ENCODE peak calls at places on chromosome X, in eight cellular contexts. One of them, this sample, is unnamed.

GRCh38 chrX:4560192-4560591 is 846.7 kb upstream of the PRKX start:
- DNase-seq in tibial nerve: no peak
- DNase-seq in ovary: no peak
- DNase-seq in GM12891: no peak
- DNase-seq in suprapubic skin: no peak
- DNase-seq in gastrocnemius medialis: no peak
- DNase-seq in NB4: no peak
- DNase-seq in upper lobe of left lung: no peak
- DNase-seq in this sample: no peak

GRCh38 chrX:41300758-41301437 is 33.1 kb upstream of the DDX3X start:
- DNase-seq in tibial nerve: peak
- DNase-seq in ovary: no peak
- DNase-seq in GM12891: no peak
- DNase-seq in suprapubic skin: no peak
- DNase-seq in gastrocnemius medialis: no peak
- DNase-seq in NB4: no peak
- DNase-seq in upper lobe of left lung: no peak
- DNase-seq in this sample: no peak

GRCh38 chrX:103918584-103919335 is 43.7 kb upstream of the TMSB15B start:
- DNase-seq in tibial nerve: peak
- DNase-seq in ovary: peak
- DNase-seq in GM12891: peak
- DNase-seq in suprapubic skin: peak
- DNase-seq in gastrocnemius medialis: peak
- DNase-seq in NB4: peak
- DNase-seq in upper lobe of left lung: peak
- DNase-seq in this sample: peak

GRCh38 chrX:107429090-107429489 is 20.4 kb upstream of the FRMPD3 start:
- DNase-seq in tibial nerve: no peak
- DNase-seq in ovary: no peak
- DNase-seq in GM12891: no peak
- DNase-seq in suprapubic skin: no peak
- DNase-seq in gastrocnemius medialis: no peak
- DNase-seq in NB4: peak
- DNase-seq in upper lobe of left lung: no peak
- DNase-seq in this sample: no peak

GRCh38 chrX:2550288-2551020 is 49.7 kb upstream of the DHRSX start:
- DNase-seq in tibial nerve: no peak
- DNase-seq in ovary: no peak
- DNase-seq in GM12891: no peak
- DNase-seq in suprapubic skin: no peak
- DNase-seq in gastrocnemius medialis: no peak
- DNase-seq in NB4: no peak
- DNase-seq in upper lobe of left lung: no peak
- DNase-seq in this sample: no peak

GRCh38 chrX:69109706-69110635 is 55.3 kb downstream of the PJA1 start:
- DNase-seq in tibial nerve: peak
- DNase-seq in ovary: no peak
- DNase-seq in GM12891: no peak
- DNase-seq in suprapubic skin: no peak
- DNase-seq in gastrocnemius medialis: peak
- DNase-seq in NB4: no peak
- DNase-seq in upper lobe of left lung: no peak
- DNase-seq in this sample: peak

GRCh38 chrX:8849462-8849861 is 48.3 kb upstream of the FAM9A start:
- DNase-seq in tibial nerve: no peak
- DNase-seq in ovary: no peak
- DNase-seq in GM12891: no peak
- DNase-seq in suprapubic skin: no peak
- DNase-seq in gastrocnemius medialis: no peak
- DNase-seq in NB4: no peak
- DNase-seq in upper lobe of left lung: no peak
- DNase-seq in this sample: no peak

GRCh38 chrX:136794080-136794479 is 13.3 kb upstream of the ARHGEF6 start:
- DNase-seq in tibial nerve: no peak
- DNase-seq in ovary: no peak
- DNase-seq in GM12891: no peak
- DNase-seq in suprapubic skin: no peak
- DNase-seq in gastrocnemius medialis: no peak
- DNase-seq in NB4: no peak
- DNase-seq in upper lobe of left lung: no peak
- DNase-seq in this sample: no peak

GRCh38 chrX:13620202-13620601 is 32.7 kb upstream of the TCEANC start:
- DNase-seq in tibial nerve: no peak
- DNase-seq in ovary: no peak
- DNase-seq in GM12891: no peak
- DNase-seq in suprapubic skin: no peak
- DNase-seq in gastrocnemius medialis: no peak
- DNase-seq in NB4: no peak
- DNase-seq in upper lobe of left lung: no peak
- DNase-seq in this sample: no peak

GRCh38 chrX:1182211-1182610 is 30.2 kb downstream of the CRLF2 start:
- DNase-seq in tibial nerve: no peak
- DNase-seq in ovary: no peak
- DNase-seq in GM12891: no peak
- DNase-seq in suprapubic skin: no peak
- DNase-seq in gastrocnemius medialis: no peak
- DNase-seq in NB4: no peak
- DNase-seq in upper lobe of left lung: no peak
- DNase-seq in this sample: no peak

GRCh38 chrX:69988955-69989394 is 60.8 kb downstream of the AWAT2 start:
- DNase-seq in tibial nerve: no peak
- DNase-seq in ovary: no peak
- DNase-seq in GM12891: no peak
- DNase-seq in suprapubic skin: no peak
- DNase-seq in gastrocnemius medialis: no peak
- DNase-seq in NB4: no peak
- DNase-seq in upper lobe of left lung: no peak
- DNase-seq in this sample: no peak

GRCh38 chrX:113124693-113125092 is 284.1 kb upstream of the AMOT start:
- DNase-seq in tibial nerve: no peak
- DNase-seq in ovary: no peak
- DNase-seq in GM12891: no peak
- DNase-seq in suprapubic skin: no peak
- DNase-seq in gastrocnemius medialis: no peak
- DNase-seq in NB4: no peak
- DNase-seq in upper lobe of left lung: no peak
- DNase-seq in this sample: no peak

GRCh38 chrX:7067266-7067665 is 80.2 kb upstream of the STS start:
- DNase-seq in tibial nerve: no peak
- DNase-seq in ovary: no peak
- DNase-seq in GM12891: no peak
- DNase-seq in suprapubic skin: no peak
- DNase-seq in gastrocnemius medialis: no peak
- DNase-seq in NB4: no peak
- DNase-seq in upper lobe of left lung: no peak
- DNase-seq in this sample: no peak
- TF ChIP-seq POLR2A in tibial nerve: no peak
- TF ChIP-seq POLR2A in ovary: no peak
- TF ChIP-seq POLR2A in GM12891: no peak
- TF ChIP-seq POLR2A in suprapubic skin: no peak
- TF ChIP-seq POLR2A in gastrocnemius medialis: no peak
- TF ChIP-seq POLR2A in NB4: no peak
- TF ChIP-seq POLR2A in upper lobe of left lung: no peak
- TF ChIP-seq POLR2A in this sample: no peak

GRCh38 chrX:57368158-57368557 is 81.7 kb downstream of the FAAH2 start:
- DNase-seq in tibial nerve: no peak
- DNase-seq in ovary: no peak
- DNase-seq in GM12891: no peak
- DNase-seq in suprapubic skin: no peak
- DNase-seq in gastrocnemius medialis: no peak
- DNase-seq in NB4: no peak
- DNase-seq in upper lobe of left lung: no peak
- DNase-seq in this sample: no peak

GRCh38 chrX:57364145-57364544 is 77.6 kb downstream of the FAAH2 start:
- DNase-seq in tibial nerve: no peak
- DNase-seq in ovary: no peak
- DNase-seq in GM12891: no peak
- DNase-seq in suprapubic skin: no peak
- DNase-seq in gastrocnemius medialis: no peak
- DNase-seq in NB4: no peak
- DNase-seq in upper lobe of left lung: no peak
- DNase-seq in this sample: no peak

GRCh38 chrX:57366430-57366829 is 79.9 kb downstream of the FAAH2 start:
- DNase-seq in tibial nerve: no peak
- DNase-seq in ovary: no peak
- DNase-seq in GM12891: no peak
- DNase-seq in suprapubic skin: no peak
- DNase-seq in gastrocnemius medialis: no peak
- DNase-seq in NB4: no peak
- DNase-seq in upper lobe of left lung: no peak
- DNase-seq in this sample: no peak

DNA sequence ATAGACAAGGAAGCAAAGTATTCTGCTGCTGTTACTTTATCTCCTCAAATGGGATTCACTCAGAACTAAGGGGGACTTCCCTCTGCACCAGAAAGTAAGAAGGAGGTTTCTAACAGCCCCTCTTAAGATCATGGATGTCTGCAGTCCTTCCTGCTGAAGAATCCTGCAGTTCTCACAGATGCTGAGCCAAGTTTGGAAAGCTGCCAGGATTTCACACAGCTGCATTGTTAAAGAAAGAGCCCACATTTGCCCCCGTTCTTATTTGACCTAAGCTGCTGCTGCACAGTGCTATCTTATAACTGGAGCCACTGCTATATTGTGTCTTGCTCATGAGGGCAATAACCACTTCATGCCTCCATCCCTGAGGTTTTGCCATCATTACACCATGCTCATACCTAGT is 81.1 kb downstream of the FAAH2 start:
- DNase-seq in tibial nerve: peak
- DNase-seq in ovary: no peak
- DNase-seq in GM12891: no peak
- DNase-seq in suprapubic skin: no peak
- DNase-seq in gastrocnemius medialis: no peak
- DNase-seq in NB4: no peak
- DNase-seq in upper lobe of left lung: no peak
- DNase-seq in this sample: no peak
- TF ChIP-seq POLR2A in tibial nerve: no peak
- TF ChIP-seq POLR2A in ovary: no peak
- TF ChIP-seq POLR2A in GM12891: no peak
- TF ChIP-seq POLR2A in suprapubic skin: no peak
- TF ChIP-seq POLR2A in gastrocnemius medialis: no peak
- TF ChIP-seq POLR2A in NB4: no peak
- TF ChIP-seq POLR2A in upper lobe of left lung: no peak
- TF ChIP-seq POLR2A in this sample: no peak

DNA sequence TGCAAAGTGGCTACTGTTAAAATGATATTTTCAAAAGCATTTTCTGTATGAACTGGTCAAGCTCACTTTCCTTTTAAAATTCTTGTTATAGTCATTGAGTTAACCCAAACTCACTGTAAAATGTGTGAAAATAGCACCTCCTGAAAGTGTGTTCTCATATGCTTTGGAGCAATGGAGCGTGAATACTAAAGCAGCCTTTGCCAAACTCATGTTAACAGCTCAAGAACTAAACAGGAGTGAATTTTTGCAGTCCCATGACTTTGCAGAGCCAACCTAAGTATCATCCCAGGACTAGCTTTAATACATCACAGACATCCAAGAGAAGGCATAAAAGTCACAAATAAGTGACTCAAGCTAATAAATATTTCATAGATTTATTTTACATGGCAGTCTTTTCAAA is 2.3 kb downstream of the AMMECR1 start:
- DNase-seq in tibial nerve: no peak
- DNase-seq in ovary: no peak
- DNase-seq in GM12891: no peak
- DNase-seq in suprapubic skin: no peak
- DNase-seq in gastrocnemius medialis: no peak
- DNase-seq in NB4: no peak
- DNase-seq in upper lobe of left lung: no peak
- DNase-seq in this sample: no peak
- TF ChIP-seq POLR2A in tibial nerve: no peak
- TF ChIP-seq POLR2A in ovary: no peak
- TF ChIP-seq POLR2A in GM12891: no peak
- TF ChIP-seq POLR2A in suprapubic skin: no peak
- TF ChIP-seq POLR2A in gastrocnemius medialis: no peak
- TF ChIP-seq POLR2A in NB4: no peak
- TF ChIP-seq POLR2A in upper lobe of left lung: no peak
- TF ChIP-seq POLR2A in this sample: no peak

GRCh38 chrX:30887288-30887687 is 1.8 kb downstream of the TAB3 start:
- DNase-seq in tibial nerve: no peak
- DNase-seq in ovary: no peak
- DNase-seq in GM12891: no peak
- DNase-seq in suprapubic skin: no peak
- DNase-seq in gastrocnemius medialis: no peak
- DNase-seq in NB4: no peak
- DNase-seq in upper lobe of left lung: no peak
- DNase-seq in this sample: no peak

GRCh38 chrX:30888526-30889146 is 418 bp downstream of the TAB3 start:
- DNase-seq in tibial nerve: no peak
- DNase-seq in ovary: peak
- DNase-seq in GM12891: no peak
- DNase-seq in suprapubic skin: no peak
- DNase-seq in gastrocnemius medialis: no peak
- DNase-seq in NB4: no peak
- DNase-seq in upper lobe of left lung: no peak
- DNase-seq in this sample: no peak

GRCh38 chrX:30892591-30892990 is 3.5 kb upstream of the TAB3 start:
- DNase-seq in tibial nerve: no peak
- DNase-seq in ovary: no peak
- DNase-seq in GM12891: no peak
- DNase-seq in suprapubic skin: no peak
- DNase-seq in gastrocnemius medialis: no peak
- DNase-seq in NB4: no peak
- DNase-seq in upper lobe of left lung: no peak
- DNase-seq in this sample: no peak

GRCh38 chrX:30887721-30888120 is 1.3 kb downstream of the TAB3 start:
- DNase-seq in tibial nerve: no peak
- DNase-seq in ovary: no peak
- DNase-seq in GM12891: no peak
- DNase-seq in suprapubic skin: no peak
- DNase-seq in gastrocnemius medialis: no peak
- DNase-seq in NB4: no peak
- DNase-seq in upper lobe of left lung: no peak
- DNase-seq in this sample: no peak

DNA sequence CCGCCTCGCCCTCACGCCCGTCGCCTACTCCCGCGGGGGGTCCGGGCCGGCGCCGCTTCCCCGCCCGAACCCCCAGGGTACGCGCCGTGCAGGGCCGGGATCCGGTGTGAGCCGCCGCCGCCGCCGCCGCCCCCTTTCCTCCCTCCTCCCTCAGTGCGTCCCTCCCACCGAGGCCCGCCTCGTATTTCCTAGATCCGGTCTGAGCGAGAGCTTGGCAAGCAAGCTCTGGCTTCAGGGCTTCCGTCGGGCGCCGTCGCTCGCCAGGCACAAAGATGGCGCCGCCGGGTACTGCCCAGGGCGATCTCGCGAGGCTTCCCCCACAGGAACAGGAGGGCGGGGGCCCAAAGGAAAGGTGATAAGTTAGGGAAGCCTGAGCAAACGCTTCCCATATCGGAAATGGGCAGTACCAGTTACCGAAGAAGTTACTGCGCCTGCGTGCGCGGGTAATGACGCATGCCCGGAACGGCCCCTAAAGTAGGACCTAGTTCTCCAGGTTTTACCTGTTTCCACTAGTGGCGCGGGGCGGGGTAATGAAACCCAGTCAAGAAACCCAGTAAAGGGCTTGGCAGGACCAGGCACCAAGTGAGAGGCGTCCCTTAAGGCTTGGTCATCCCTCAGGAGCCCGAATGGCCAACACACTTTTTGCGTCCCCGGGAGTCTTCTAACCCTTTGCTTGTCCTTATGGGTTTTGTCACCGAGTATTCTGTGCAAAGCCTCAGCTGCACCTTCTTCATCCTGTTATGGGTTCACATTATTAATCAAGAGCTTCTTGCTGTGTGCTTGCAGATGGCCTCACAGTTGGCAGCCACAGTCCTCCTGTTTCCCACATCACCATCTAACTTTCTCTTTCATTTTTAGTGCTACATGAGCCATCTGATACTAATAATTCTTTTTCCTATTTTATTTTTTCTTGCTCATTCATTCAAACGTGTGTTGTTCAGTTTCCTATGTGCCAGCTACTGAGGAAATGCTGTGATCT is at the start of gene TAB3:
- DNase-seq in tibial nerve: peak
- DNase-seq in ovary: peak
- DNase-seq in GM12891: peak
- DNase-seq in suprapubic skin: peak
- DNase-seq in gastrocnemius medialis: peak
- DNase-seq in NB4: peak
- DNase-seq in upper lobe of left lung: peak
- DNase-seq in this sample: peak
- TF ChIP-seq POLR2A in tibial nerve: peak
- TF ChIP-seq POLR2A in ovary: peak
- TF ChIP-seq POLR2A in GM12891: no peak
- TF ChIP-seq POLR2A in suprapubic skin: no peak
- TF ChIP-seq POLR2A in gastrocnemius medialis: peak
- TF ChIP-seq POLR2A in NB4: peak
- TF ChIP-seq POLR2A in upper lobe of left lung: peak
- TF ChIP-seq POLR2A in this sample: peak

This sample was measured in H54.